ENCODE peak calls at places on chromosomes 7 and 10, in eight cellular contexts. R is left lung; B is T1000; I is activated T-helper 9 cell treated with anti-CD3 and anti-CD28 coated beads, Interleukin-2, amount 50 U/mL, for 16 hours; Q is HEK293T; K is GM10248; A is Right ventricle myocardium inferior; X is activated naive CD4-positive, alpha-beta T cell treated with anti-CD3 and anti-CD28 coated beads, Interleukin-2, amount 10 ng/mL, durations not matched to agents 7 days and 5 days. Z is an unnamed sample.

GRCh38 chr7:150383710-150384397 is 4.7 kb downstream of the ZNF775 start:
- DNase-seq in R (no peak), B (no peak), I (no peak), Q (no peak), K (no peak), A (no peak), X (no peak), Z (no peak)

GRCh38 chr10:114876602-114877300 is 55.2 kb downstream of the FHIP2A start:
- DNase-seq in R (peak), B (peak), I (no peak), Q (peak), K (peak), A (peak), X (peak), Z (peak)

GRCh38 chr7:28078036-28078901 is 102.3 kb downstream of the JAZF1 start:
- DNase-seq in R (no peak), B (no peak), I (peak), Q (peak), K (peak), A (peak), X (peak), Z (peak)

GRCh38 chr10:117175901-117176534 is 21.3 kb upstream of the KCNK18 start:
- DNase-seq in R (peak), B (peak), I (peak), Q (peak), K (peak), A (peak), X (peak), Z (peak)

GRCh38 chr7:42606217-42606905 is 305.5 kb downstream of the C7orf25 start:
- DNase-seq in R (no peak), B (no peak), I (no peak), Q (no peak), K (no peak), A (no peak), X (no peak), Z (no peak)

GRCh38 chr7:149828357-149829309 is 9.5 kb upstream of the ZNF862 start:
- DNase-seq in R (peak), B (no peak), I (no peak), Q (no peak), K (no peak), A (no peak), X (no peak), Z (no peak)

GRCh38 chr7:43028106-43028505 is 84.3 kb upstream of the HECW1 start:
- DNase-seq in R (no peak), B (no peak), I (no peak), Q (no peak), K (no peak), A (no peak), X (no peak), Z (no peak)

GRCh38 chr7:127389321-127389720 is 3.2 kb downstream of the ZNF800 start:
- DNase-seq in R (no peak), B (no peak), I (no peak), Q (no peak), K (no peak), A (no peak), X (no peak), Z (no peak)

GRCh38 chr10:114684085-114684821 is 26.2 kb upstream of the ABLIM1 start:
- DNase-seq in R (peak), B (no peak), I (no peak), Q (no peak), K (no peak), A (peak), X (no peak), Z (no peak)

Z was measured in D341Med.